ENCODE peak calls at places on chromosomes 4 and X, in five cellular contexts. R is BJ, V is stomach, Q is cardiac muscle cell, G is gastrocnemius medialis. A is an unnamed sample.

GRCh38 chrX:152872522-152872921 is 25.3 kb upstream of the ZNF185 start:
- DNase-seq in R (no peak), V (no peak), Q (no peak), G (no peak), A (no peak)

GRCh38 chrX:66074920-66075879 is 35.3 kb upstream of the VSIG4 start:
- DNase-seq in R (no peak), V (no peak), Q (peak; percentile 0), G (peak; percentile 9), A (no peak)

GRCh38 chr4:149555146-149555545 is 260.5 kb downstream of the IQCM start:
- DNase-seq in R (no peak), V (no peak), Q (no peak), G (no peak), A (no peak)

GRCh38 chrX:66863721-66864120 is 224.8 kb upstream of the EDA2R start:
- DNase-seq in R (no peak), V (peak; percentile 55), Q (no peak), G (no peak), A (no peak)

GRCh38 chrX:71629467-71629866 is 11.2 kb upstream of the CXCR3 start:
- DNase-seq in R (no peak), V (no peak), Q (no peak), G (no peak), A (no peak)

GRCh38 chr4:73862357-73862756 is 6.8 kb upstream of the CXCL1 start:
- DNase-seq in R (no peak), V (no peak), Q (no peak), G (no peak), A (no peak)

GRCh38 chrX:107102980-107103379 is 15.6 kb downstream of the RBM41 start:
- DNase-seq in R (no peak), V (no peak), Q (peak; percentile 14), G (no peak), A (no peak)

GRCh38 chr4:10056334-10057022 is 35.2 kb upstream of the SLC2A9 start:
- DNase-seq in R (no peak), V (no peak), Q (no peak), G (no peak), A (no peak)

GRCh38 chr4:49036528-49036927 is 50.5 kb downstream of the CWH43 start:
- DNase-seq in R (no peak), V (no peak), Q (no peak), G (no peak), A (no peak)

GRCh38 chr4:100198061-100198460 is 7.8 kb upstream of the DDIT4L start:
- DNase-seq in R (no peak), V (no peak), Q (no peak), G (no peak), A (no peak)

GRCh38 chr4:151012836-151013235 is 2.2 kb downstream of the LRBA start:
- DNase-seq in R (no peak), V (peak; percentile 48), Q (no peak), G (no peak), A (no peak)

GRCh38 chr4:104615496-104615895 is 120.8 kb upstream of the CXXC4 start:
- DNase-seq in R (no peak), V (no peak), Q (no peak), G (no peak), A (no peak)

GRCh38 chr4:86223472-86223871 is 136.4 kb downstream of the MAPK10 start:
- DNase-seq in R (no peak), V (no peak), Q (peak; percentile 67), G (no peak), A (no peak)

GRCh38 chrX:118520206-118520857 is 24.7 kb downstream of the DOCK11 start:
- DNase-seq in R (no peak), V (no peak), Q (peak; percentile 71), G (no peak), A (no peak)

GRCh38 chrX:373641-374471 is 12.9 kb downstream of the PPP2R3B start:
- DNase-seq in R (no peak), V (no peak), Q (peak; percentile 30), G (peak; percentile 39), A (no peak)

GRCh38 chrX:53605004-53605403 is 81.5 kb downstream of the HUWE1 start:
- DNase-seq in R (no peak), V (no peak), Q (peak; percentile 18), G (no peak), A (no peak)

GRCh38 chr4:87428979-87429378 is 6.6 kb downstream of the NUDT9 start:
- DNase-seq in R (no peak), V (no peak), Q (no peak), G (no peak), A (no peak)

GRCh38 chr4:55396305-55397023 is 707 bp downstream of the TMEM165 start:
- DNase-seq in R (no peak), V (peak; percentile 46), Q (peak; percentile 58), G (no peak), A (no peak)

GRCh38 chr4:76589402-76589801 is 154.4 kb downstream of the SHROOM3 start:
- DNase-seq in R (peak; percentile 75), V (no peak), Q (peak; percentile 58), G (no peak), A (peak; percentile 76)

GRCh38 chr4:138297743-138298405 is 55.7 kb upstream of the SLC7A11 start:
- DNase-seq in R (no peak), V (no peak), Q (no peak), G (no peak), A (no peak)

GRCh38 chr4:112664611-112665010 is 27.7 kb downstream of the LARP7 start:
- DNase-seq in R (no peak), V (no peak), Q (no peak), G (no peak), A (no peak)

GRCh38 chrX:31301941-31302340 is 230.1 kb upstream of the FTHL17 start:
- DNase-seq in R (no peak), V (no peak), Q (no peak), G (no peak), A (no peak)

GRCh38 chrX:13142891-13143290 is 98.5 kb upstream of the FAM9C start:
- DNase-seq in R (no peak), V (peak; percentile 61), Q (no peak), G (no peak), A (no peak)

GRCh38 chrX:19697416-19697815 is 182.1 kb upstream of the MAP3K15 start:
- DNase-seq in R (no peak), V (no peak), Q (no peak), G (no peak), A (no peak)

GRCh38 chrX:96182366-96182765 is 502.3 kb upstream of the DIAPH2 start:
- DNase-seq in R (no peak), V (no peak), Q (peak; percentile 42), G (no peak), A (no peak)

GRCh38 chrX:96181571-96181970 is 503.1 kb upstream of the DIAPH2 start:
- DNase-seq in R (no peak), V (no peak), Q (no peak), G (no peak), A (no peak)

DNA sequence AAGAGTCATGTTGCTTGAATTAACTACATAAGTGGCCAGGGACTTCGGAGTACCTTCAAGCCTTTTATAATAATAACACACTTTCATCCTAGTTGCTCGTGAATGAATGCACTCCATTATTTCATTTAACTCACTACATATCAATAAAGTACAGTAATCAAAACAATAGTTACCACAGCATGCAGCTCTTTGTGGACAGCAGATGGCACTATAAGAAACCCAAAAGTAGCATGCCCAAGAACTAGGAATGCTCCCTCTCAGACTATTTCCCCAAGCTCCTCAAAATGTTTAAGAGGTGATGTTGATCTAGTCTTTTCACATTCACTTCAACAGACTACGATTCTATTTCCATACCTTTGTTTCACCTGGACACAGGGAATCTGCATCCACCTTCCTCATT is 500.8 kb upstream of the DIAPH2 start:
- DNase-seq in R (no peak), V (no peak), Q (peak; percentile 2), G (no peak), A (no peak)
- TF ChIP-seq CTCF in R (peak; percentile 16), V (peak; percentile 26), Q (peak; percentile 25), G (no peak), A (no peak)

GRCh38 chrX:37776987-37777325 is 2.9 kb upstream of the CYBB start:
- DNase-seq in R (no peak), V (no peak), Q (no peak), G (no peak), A (no peak)
- H3K4me3 ChIP-seq in R (no peak overlapping the region), V (no peak overlapping the region), Q (no peak overlapping the region), G (no peak overlapping the region), A (no peak overlapping the region)

GRCh38 chr4:4851906-4852305 is 7.6 kb upstream of the MSX1 start:
- DNase-seq in R (no peak), V (no peak), Q (no peak), G (no peak), A (no peak)

GRCh38 chr4:4853921-4854648 is 5.4 kb upstream of the MSX1 start:
- DNase-seq in R (no peak), V (no peak), Q (no peak), G (no peak), A (no peak)

GRCh38 chr4:4853371-4853823 is 6.1 kb upstream of the MSX1 start:
- DNase-seq in R (no peak), V (no peak), Q (no peak), G (no peak), A (no peak)

GRCh38 chr4:4851081-4851480 is 8.4 kb upstream of the MSX1 start:
- DNase-seq in R (no peak), V (no peak), Q (no peak), G (no peak), A (no peak)

GRCh38 chr4:4852591-4853362 is 6.7 kb upstream of the MSX1 start:
- DNase-seq in R (no peak), V (peak; percentile 35), Q (peak; percentile 69), G (no peak), A (peak; percentile 9)
- TF ChIP-seq CTCF in R (peak; percentile 38), V (no peak), Q (peak; percentile 33), G (no peak), A (peak; percentile 41)

GRCh38 chrX:137563681-137564651 is 2.0 kb upstream of the ZIC3 start:
- DNase-seq in R (no peak), V (no peak), Q (no peak), G (no peak), A (no peak)

GRCh38 chrX:137565318-137565904 is 516 bp upstream of the ZIC3 start:
- DNase-seq in R (no peak), V (no peak), Q (no peak), G (no peak), A (no peak)

GRCh38 chrX:137566746-137567473 is 983 bp downstream of the ZIC3 start:
- DNase-seq in R (no peak), V (no peak), Q (no peak), G (no peak), A (no peak)

GRCh38 chrX:137567474-137568232 is 1.7 kb downstream of the ZIC3 start:
- DNase-seq in R (no peak), V (no peak), Q (no peak), G (no peak), A (no peak)

DNA sequence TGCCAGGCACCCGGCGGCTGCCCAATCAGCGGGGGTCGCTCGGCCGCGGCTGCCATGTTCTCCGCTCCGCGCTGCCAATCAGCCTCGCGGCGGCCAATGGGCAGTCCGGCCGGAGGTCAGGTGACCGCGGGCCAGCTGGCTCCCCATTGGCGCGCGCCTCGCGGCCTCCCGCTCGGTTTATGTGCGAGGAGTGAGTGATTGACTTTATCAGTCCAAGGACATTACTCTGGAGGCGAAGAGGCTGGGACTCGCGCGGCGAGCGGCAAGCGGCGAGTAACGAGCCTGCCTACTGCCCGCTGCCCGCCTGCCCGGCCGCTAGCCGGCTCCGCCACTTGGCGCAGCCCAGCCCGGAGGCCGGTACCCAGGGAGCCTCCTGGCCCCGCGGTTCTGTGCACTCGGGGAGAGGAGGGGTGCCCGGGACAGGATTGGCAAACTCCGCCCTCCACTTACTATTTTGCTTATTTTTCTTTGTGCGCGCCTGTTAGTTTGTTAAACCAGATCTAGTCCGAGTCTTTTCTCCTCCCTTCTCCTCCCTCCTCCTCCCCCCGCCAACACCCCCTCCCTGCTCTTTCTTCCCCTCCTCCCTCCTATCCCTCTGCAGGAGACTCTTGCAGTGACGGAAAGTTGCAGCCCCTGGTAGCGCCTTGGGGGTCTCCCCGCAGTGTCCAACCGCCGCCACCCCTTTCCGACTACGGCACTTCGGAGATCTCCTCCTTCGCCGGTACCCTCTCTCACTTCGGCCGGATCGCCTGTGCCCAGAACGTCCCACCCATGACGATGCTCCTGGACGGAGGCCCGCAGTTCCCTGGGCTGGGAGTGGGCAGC is at the start of gene ZIC3:
- DNase-seq in R (no peak), V (peak; percentile 63), Q (peak; percentile 45), G (peak; percentile 22), A (no peak)
- H3K4me3 ChIP-seq in R (peak within 1 kb of the TSS; percentile 29), V (peak within 1 kb of the TSS; percentile 80), Q (peak within 1 kb of the TSS; percentile 55), G (peak within 1 kb of the TSS; percentile 70), A (peak within 1 kb of the TSS; percentile 8)